ENCODE peak calls at places on chromosomes 6 and 20, in seven cellular contexts. W is ovary, M is transverse colon, F is GM12878, R is sigmoid colon, B is tibial nerve, K is suprapubic skin. H is an unnamed sample. For H3K27me3, the result is how much of the 10 kb centered on the place peaks cover.

GRCh38 chr6:2542858-2543218 is 207.9 kb downstream of the MYLK4 start:
- DNase-seq in W (no peak), M (peak), F (peak), R (no peak), B (no peak), K (no peak), H (no peak)

GRCh38 chr6:54861846-54862616 is 15.5 kb downstream of the FAM83B start:
- DNase-seq in W (no peak), M (peak), F (no peak), R (no peak), B (no peak), K (no peak), H (no peak)

GRCh38 chr6:66161546-66162108 is 454.6 kb upstream of the EYS start:
- DNase-seq in W (no peak), M (no peak), F (no peak), R (no peak), B (no peak), K (no peak), H (no peak)

GRCh38 chr6:154138806-154139205 is 99.8 kb downstream of the OPRM1 start:
- DNase-seq in W (no peak), M (no peak), F (no peak), R (no peak), B (no peak), K (no peak), H (no peak)

GRCh38 chr20:39268566-39268965 is 306.4 kb downstream of the DHX35 start:
- DNase-seq in W (no peak), M (no peak), F (no peak), R (no peak), B (no peak), K (no peak), H (no peak)

GRCh38 chr6:157510329-157511188 is 129.6 kb downstream of the ZDHHC14 start:
- DNase-seq in W (no peak), M (no peak), F (no peak), R (no peak), B (no peak), K (no peak), H (no peak)

GRCh38 chr6:103002282-103002681 is 1608.8 kb downstream of the GRIK2 start:
- DNase-seq in W (no peak), M (no peak), F (no peak), R (no peak), B (no peak), K (no peak), H (no peak)

GRCh38 chr6:25511386-25511785 is 140.6 kb upstream of the SCGN start:
- DNase-seq in W (no peak), M (no peak), F (no peak), R (no peak), B (no peak), K (no peak), H (no peak)

GRCh38 chr20:21391495-21392298 is 5.6 kb downstream of the NKX2-4 start:
- DNase-seq in W (no peak), M (no peak), F (no peak), R (no peak), B (no peak), K (no peak), H (no peak)

GRCh38 chr20:37179671-37180524 is 550 bp upstream of the MROH8 start:
- DNase-seq in W (no peak), M (no peak), F (no peak), R (no peak), B (no peak), K (no peak), H (no peak)

GRCh38 chr6:28597217-28597835 is 71.6 kb downstream of the GPX5 start:
- DNase-seq in W (no peak), M (no peak), F (no peak), R (no peak), B (no peak), K (no peak), H (no peak)

GRCh38 chr6:154909821-154910220 is 85.3 kb upstream of the TIAM2 start:
- DNase-seq in W (no peak), M (no peak), F (no peak), R (no peak), B (no peak), K (no peak), H (no peak)

GRCh38 chr6:100999034-100999597 is 118.0 kb upstream of the ASCC3 start:
- DNase-seq in W (no peak), M (no peak), F (no peak), R (no peak), B (no peak), K (no peak), H (no peak)

GRCh38 chr6:8436956-8437355 is 1.6 kb upstream of the SLC35B3 start:
- DNase-seq in W (no peak), M (no peak), F (no peak), R (no peak), B (no peak), K (no peak), H (no peak)

GRCh38 chr6:43742285-43742684 is 27.7 kb upstream of the VEGFA start:
- DNase-seq in W (no peak), M (no peak), F (no peak), R (peak), B (no peak), K (peak), H (no peak)

GRCh38 chr6:158611600-158612041 is 32.9 kb downstream of the DYNLT1 start:
- DNase-seq in W (no peak), M (no peak), F (no peak), R (no peak), B (no peak), K (no peak), H (no peak)

GRCh38 chr6:20811112-20811746 is 277.0 kb downstream of the CDKAL1 start:
- DNase-seq in W (no peak), M (no peak), F (no peak), R (no peak), B (no peak), K (no peak), H (no peak)

GRCh38 chr20:2806351-2806701 is 5.9 kb upstream of the CPXM1 start:
- DNase-seq in W (no peak), M (peak), F (no peak), R (no peak), B (no peak), K (no peak), H (no peak)

GRCh38 chr20:19244291-19244690 is 31.8 kb downstream of the SLC24A3 start:
- DNase-seq in W (no peak), M (no peak), F (no peak), R (no peak), B (no peak), K (no peak), H (no peak)

GRCh38 chr20:47927385-47927851 is 142.1 kb upstream of the SULF2 start:
- DNase-seq in W (no peak), M (no peak), F (no peak), R (no peak), B (no peak), K (peak), H (no peak)

GRCh38 chr6:156028310-156029131 is 572.9 kb upstream of the NOX3 start:
- DNase-seq in W (no peak), M (no peak), F (no peak), R (no peak), B (no peak), K (no peak), H (no peak)

GRCh38 chr6:139402935-139403386 is 28.5 kb upstream of the CITED2 start:
- DNase-seq in W (no peak), M (no peak), F (no peak), R (peak), B (no peak), K (no peak), H (peak)

GRCh38 chr6:5287205-5287965 is 26.1 kb downstream of the FARS2 start:
- DNase-seq in W (no peak), M (no peak), F (no peak), R (no peak), B (no peak), K (no peak), H (no peak)

GRCh38 chr6:17179246-17180073 is 77.6 kb downstream of the STMND1 start:
- DNase-seq in W (no peak), M (no peak), F (no peak), R (no peak), B (no peak), K (no peak), H (no peak)

GRCh38 chr6:34580707-34581560 is 24.8 kb upstream of the SPDEF start:
- DNase-seq in W (peak), M (no peak), F (no peak), R (no peak), B (no peak), K (no peak), H (no peak)

GRCh38 chr6:158039571-158040050 is 57.9 kb downstream of the SYNJ2 start:
- DNase-seq in W (peak), M (no peak), F (no peak), R (peak), B (no peak), K (peak), H (no peak)

GRCh38 chr6:137094411-137095008 is 49.7 kb upstream of the IL20RA start:
- DNase-seq in W (peak), M (peak), F (peak), R (peak), B (peak), K (peak), H (no peak)

GRCh38 chr20:21145424-21145823 is 19.5 kb downstream of the KIZ start:
- DNase-seq in W (no peak), M (no peak), F (no peak), R (no peak), B (no peak), K (no peak), H (no peak)

GRCh38 chr20:46246527-46246926 is 61.8 kb downstream of the CDH22 start:
- DNase-seq in W (no peak), M (no peak), F (no peak), R (no peak), B (no peak), K (no peak), H (no peak)
- H3K27me3 ChIP-seq in W (under half), M (half or more), F (under half), R (half or more), B (half or more), K (half or more), H (under half)

DNA sequence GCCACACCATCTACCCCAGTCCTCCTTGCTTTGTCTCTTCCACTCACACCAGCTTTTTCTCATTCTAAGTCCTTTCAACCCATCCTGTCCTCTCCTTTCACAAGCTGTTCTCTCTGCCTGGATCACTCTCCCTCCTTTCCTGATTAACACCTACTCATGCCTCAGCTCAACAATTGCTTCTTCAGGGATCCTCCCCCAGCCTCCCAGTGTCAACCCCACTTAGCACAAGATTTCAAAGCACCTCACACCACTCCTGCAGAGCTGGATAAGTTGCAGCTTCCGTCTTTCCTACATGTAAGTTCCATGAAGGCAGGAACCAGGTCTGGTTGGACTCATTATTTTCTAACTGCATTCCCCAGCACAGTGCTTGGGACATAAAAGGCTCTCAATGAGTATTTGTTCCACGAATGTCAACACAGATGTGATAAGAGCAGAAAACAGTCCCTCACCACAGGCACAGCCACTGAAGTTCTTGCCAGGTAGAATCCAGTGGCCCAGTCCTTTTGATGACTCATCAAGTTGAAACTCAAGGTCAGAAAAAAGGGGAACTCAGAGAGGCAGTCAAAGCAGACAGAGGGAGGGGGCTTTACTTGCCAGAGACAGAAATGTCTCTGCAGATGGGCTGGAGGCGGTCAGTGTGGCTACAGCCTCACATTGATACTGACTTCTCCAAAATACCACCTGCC is 193.4 kb upstream of the PRDM1 start:
- DNase-seq in W (no peak), M (peak), F (peak), R (no peak), B (no peak), K (no peak), H (peak)
- TF ChIP-seq EP300 in W (no peak), M (no peak), F (peak), R (no peak), B (no peak), K (no peak), H (no peak)

GRCh38 chr6:150029749-150030148 is 4.4 kb upstream of the RAET1L start:
- DNase-seq in W (no peak), M (no peak), F (no peak), R (no peak), B (no peak), K (no peak), H (no peak)
- H3K27me3 ChIP-seq in W (under half), M (under half), F (under half), R (under half), B (under half), K (under half), H (under half)

DNA sequence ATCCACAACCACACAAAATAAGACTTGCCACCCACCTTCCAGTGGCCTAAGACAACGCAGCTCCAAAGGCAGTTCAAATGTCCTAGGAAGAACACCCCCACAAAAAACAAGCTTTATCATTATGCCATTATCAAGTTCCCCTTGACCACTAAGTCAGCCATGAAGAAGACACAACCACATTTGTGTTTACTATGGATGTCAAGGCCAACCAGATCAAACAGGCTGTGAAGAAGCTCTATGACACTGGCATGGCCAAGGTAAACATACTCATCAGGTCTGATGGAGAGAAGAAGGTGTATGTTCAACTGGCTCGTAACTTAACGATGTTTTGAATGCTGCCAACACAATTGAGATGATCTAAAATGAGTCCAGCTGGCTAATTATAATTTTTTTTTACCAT is 26.1 kb downstream of the SEC63 start:
- DNase-seq in W (no peak), M (no peak), F (no peak), R (no peak), B (no peak), K (no peak), H (no peak)
- TF ChIP-seq EP300 in W (no peak), M (no peak), F (no peak), R (no peak), B (no peak), K (no peak), H (no peak)